ENCODE peak calls at places on chromosomes 13 and 19, in four cellular contexts. J is spleen, A is NCI-H226, I is left cardiac atrium. F is an unnamed sample.

GRCh38 chr13:59483441-59484116 is 680.1 kb downstream of the DIAPH3 start:
- DNase-seq in J (no peak), I (peak), A (no peak), F (no peak)

GRCh38 chr13:114045113-114045735 is 71.3 kb upstream of the C13orf46 start:
- DNase-seq in A (no peak), J (no peak), I (no peak), F (no peak)

GRCh38 chr19:4878491-4878968 is 11.1 kb upstream of the PLIN3 start:
- DNase-seq in I (no peak), J (no peak), A (no peak), F (no peak)

GRCh38 chr19:20422616-20423205 is 142.9 kb downstream of the ZNF737 start:
- DNase-seq in J (no peak), A (no peak), I (no peak), F (no peak)

GRCh38 chr13:91347996-91348905 is 764 bp downstream of the MIR17HG start:
- DNase-seq in J (peak), I (peak), A (peak), F (peak)

GRCh38 chr13:99905224-99905623 is 66.3 kb downstream of the ZIC5 start:
- DNase-seq in A (no peak), J (no peak), I (no peak), F (no peak)

GRCh38 chr13:38686635-38687245 is at the start of gene FREM2:
- DNase-seq in A (peak), I (no peak), J (no peak), F (no peak)

GRCh38 chr13:73945871-73946270 is 188.3 kb downstream of the KLF12 start:
- DNase-seq in A (no peak), J (no peak), I (peak), F (no peak)

F was measured in GM12891.